ENCODE peak calls at places on chromosomes 11 and 22, in six cellular contexts. G, Y, L, F, T and P are unnamed samples.

GRCh38 chr11:17494019-17494418 is 17.4 kb upstream of the ABCC8 start:
- DNase-seq in L (no peak), T (no peak), Y (no peak), F (no peak), G (no peak), P (no peak)

GRCh38 chr11:96306933-96307747 is 35.9 kb downstream of the MAML2 start:
- DNase-seq in L (peak; percentile 57), G (no peak), Y (no peak), F (peak; percentile 93), T (peak; percentile 100), P (no peak)

GRCh38 chr22:35887296-35887875 is 141.2 kb downstream of the RBFOX2 start:
- DNase-seq in G (no peak), T (no peak), F (no peak), L (no peak), Y (no peak), P (no peak)

GRCh38 chr11:126607374-126607773 is 251.9 kb downstream of the ST3GAL4 start:
- DNase-seq in F (no peak), Y (no peak), T (peak; percentile 59), G (peak; percentile 33), L (no peak), P (peak; percentile 2)

GRCh38 chr22:36727927-36728488 is 24.5 kb upstream of the CACNG2 start:
- DNase-seq in T (no peak), L (no peak), G (no peak), Y (no peak), F (peak; percentile 40), P (no peak)

GRCh38 chr11:34513674-34513995 is at the start of gene ELF5:
- DNase-seq in F (no peak), Y (no peak), T (no peak), L (no peak), G (no peak), P (no peak)

GRCh38 chr11:29024386-29024785 is 916.2 kb downstream of the METTL15 start:
- DNase-seq in G (no peak), Y (no peak), T (peak; percentile 24), L (no peak), F (no peak), P (no peak)

GRCh38 chr11:46373787-46374740 is 7.4 kb upstream of the MDK start:
- DNase-seq in G (no peak), F (no peak), L (no peak), T (no peak), Y (no peak), P (no peak)

GRCh38 chr22:30398685-30399680 is 2.2 kb downstream of the SEC14L2 start:
- DNase-seq in T (no peak), F (no peak), L (no peak), G (no peak), Y (no peak), P (peak; percentile 88)

GRCh38 chr22:33666249-33666648 is 254.0 kb downstream of the LARGE1 start:
- DNase-seq in G (no peak), Y (no peak), F (no peak), L (no peak), T (no peak), P (no peak)

GRCh38 chr22:33666661-33667619 is 253.3 kb downstream of the LARGE1 start:
- DNase-seq in G (peak; percentile 52), L (no peak), Y (no peak), T (no peak), F (no peak), P (no peak)
- H3K4me3 ChIP-seq in G (no peak overlapping the region), L (no peak overlapping the region), Y (no peak overlapping the region), T (no peak overlapping the region), F (no peak overlapping the region), P (no peak overlapping the region)

GRCh38 chr22:17795143-17795542 is 20.9 kb upstream of the BID start:
- DNase-seq in F (no peak), L (no peak), T (no peak), G (no peak), Y (no peak), P (no peak)

GRCh38 chr22:17794726-17795125 is 20.5 kb upstream of the BID start:
- DNase-seq in F (no peak), G (no peak), L (no peak), T (no peak), Y (no peak), P (no peak)

GRCh38 chr22:17795661-17796548 is 21.6 kb upstream of the BID start:
- DNase-seq in L (no peak), F (no peak), Y (no peak), T (no peak), G (peak; percentile 70), P (no peak)

GRCh38 chr22:17797721-17798559 is 23.7 kb upstream of the BID start:
- DNase-seq in F (no peak), G (peak; percentile 93), T (no peak), Y (no peak), L (no peak), P (peak; percentile 71)

DNA sequence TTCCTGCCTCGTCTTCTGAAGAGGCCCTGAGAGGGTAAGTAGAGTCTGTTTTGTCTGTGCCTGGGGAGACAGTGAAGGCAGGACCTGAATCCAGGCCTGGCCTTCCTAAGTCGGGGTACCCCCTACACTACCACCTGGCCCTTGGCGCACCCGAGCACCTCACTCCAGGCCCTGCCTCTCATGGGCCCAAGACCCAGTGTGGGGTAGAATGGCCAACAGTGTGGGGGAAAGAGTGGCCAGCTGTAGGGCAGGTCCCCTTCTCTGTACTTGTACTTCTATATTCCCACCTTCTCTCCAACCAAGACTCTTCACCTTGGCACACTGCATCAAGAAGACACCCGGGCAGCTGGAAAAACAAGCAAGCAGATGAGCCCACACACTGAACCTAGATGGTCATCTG is 22.4 kb upstream of the BID start:
- DNase-seq in L (no peak), F (no peak), T (no peak), G (no peak), Y (no peak), P (no peak)
- H3K4me3 ChIP-seq in L (no peak overlapping the region), F (no peak overlapping the region), T (no peak overlapping the region), G (peak overlapping the region; percentile 31), Y (no peak overlapping the region), P (no peak overlapping the region)

DNA sequence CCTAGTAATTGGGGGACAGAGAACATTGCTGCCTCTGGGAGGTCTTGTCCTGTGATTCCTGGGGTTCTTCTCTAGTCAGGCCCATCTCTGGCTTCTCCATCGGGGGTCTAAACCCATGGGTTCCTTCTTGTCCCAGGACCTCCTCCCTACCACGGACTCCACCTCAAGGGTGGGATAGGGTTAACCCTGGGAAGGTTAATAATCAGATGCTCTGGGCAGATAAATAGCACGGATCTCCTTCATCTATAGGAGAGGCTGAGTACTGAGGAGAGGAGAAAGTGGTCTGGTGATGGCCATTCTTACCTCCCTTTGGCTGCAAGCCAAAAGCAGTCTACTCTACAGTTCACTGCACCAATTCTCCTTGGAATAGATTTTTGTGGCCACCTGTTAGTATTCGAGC is 10.5 kb downstream of the HEPHL1 start:
- DNase-seq in F (no peak), L (no peak), T (no peak), Y (no peak), G (no peak), P (no peak)
- H3K4me3 ChIP-seq in F (no peak overlapping the region), L (no peak overlapping the region), T (no peak overlapping the region), Y (no peak overlapping the region), G (no peak overlapping the region), P (no peak overlapping the region)

DNA sequence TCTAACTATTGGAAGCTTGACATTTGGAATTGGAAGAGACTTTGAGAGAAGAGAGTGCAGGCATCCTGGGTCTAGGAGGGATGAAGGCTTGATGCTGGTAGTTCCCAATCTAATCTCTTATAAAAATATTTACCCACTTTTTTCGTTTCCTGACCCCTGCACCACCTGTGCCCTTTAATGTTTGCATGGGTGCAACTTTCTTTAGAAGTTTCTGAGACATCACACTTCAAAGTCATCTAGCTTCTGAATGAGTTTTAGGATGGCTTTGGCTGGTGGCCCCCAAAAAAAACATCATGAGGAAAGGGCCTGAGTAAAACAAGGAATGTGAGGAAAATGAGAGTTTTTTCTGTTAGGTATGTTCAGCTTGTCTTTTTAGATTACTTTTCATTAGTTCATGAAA is 1.1 kb downstream of the POLD3 start:
- DNase-seq in L (no peak), G (no peak), F (no peak), T (no peak), Y (no peak), P (peak; percentile 18)
- H3K4me3 ChIP-seq in L (peak overlapping the region; percentile 97), G (peak overlapping the region; percentile 77), F (peak overlapping the region; percentile 81), T (peak overlapping the region; percentile 90), Y (peak overlapping the region; percentile 98), P (peak overlapping the region; percentile 93)